ENCODE peak calls at places on chromosomes 7 and 10, in ten cellular contexts. A is CD4-positive, alpha-beta memory T cell; O is small intestine; G is lung; Y is A549; J is colonic mucosa; P is IMR-90; I is AG04450; S is SJSA1; U is mesendoderm. D is an unnamed sample.
A peak's percentile ranks its signal among the peaks of the same experiment; 100 is the strongest.

GRCh38 chr7:105826143-105826542 is 50.3 kb downstream of the ATXN7L1 start:
- DNase-seq in G (no peak), S (no peak), I (no peak), O (no peak), J (no peak), A (no peak), U (no peak), P (peak; percentile 34), Y (no peak), D (no peak)

GRCh38 chr7:36306722-36307121 is 82.9 kb upstream of the ANLN start:
- DNase-seq in I (no peak), G (no peak), Y (no peak), S (peak; percentile 23), A (no peak), J (no peak), O (no peak), U (no peak), P (no peak), D (no peak)

GRCh38 chr7:494906-495305 is 24.7 kb downstream of the PDGFA start:
- DNase-seq in Y (no peak), P (no peak), J (no peak), U (no peak), O (no peak), G (no peak), I (no peak), A (no peak), S (no peak), D (no peak)

GRCh38 chr10:58358314-58358933 is 23.6 kb downstream of the UBE2D1 start:
- DNase-seq in A (no peak), U (no peak), P (no peak), G (no peak), Y (no peak), I (no peak), O (peak; percentile 36), S (no peak), J (no peak), D (no peak)

GRCh38 chr10:33783557-33783956 is 449.1 kb upstream of the NRP1 start:
- DNase-seq in I (no peak), U (no peak), S (no peak), J (no peak), G (no peak), A (no peak), P (no peak), Y (no peak), O (no peak), D (no peak)

GRCh38 chr7:43636093-43636492 is 53.2 kb downstream of the STK17A start:
- DNase-seq in A (no peak), J (no peak), I (no peak), U (no peak), S (no peak), P (peak; percentile 78), O (no peak), G (peak; percentile 89), Y (no peak), D (no peak)

GRCh38 chr10:46091080-46091833 is 45.2 kb upstream of the MSMB start:
- DNase-seq in S (no peak), G (no peak), P (no peak), O (no peak), A (no peak), J (no peak), Y (no peak), I (no peak), U (no peak), D (peak; percentile 4)

GRCh38 chr7:2118630-2119190 is 114.0 kb downstream of the MAD1L1 start:
- DNase-seq in Y (no peak), J (no peak), A (no peak), S (no peak), O (no peak), U (no peak), P (no peak), I (no peak), G (no peak), D (no peak)

GRCh38 chr10:60661627-60662026 is 116.7 kb upstream of the CDK1 start:
- DNase-seq in S (peak; percentile 86), J (no peak), A (no peak), U (peak; percentile 76), Y (no peak), P (peak; percentile 60), G (no peak), O (no peak), I (no peak), D (peak; percentile 6)

GRCh38 chr10:127877701-127878100 is 15.0 kb downstream of the CLRN3 start:
- DNase-seq in Y (no peak), A (no peak), O (no peak), S (no peak), G (peak; percentile 6), I (no peak), U (no peak), P (no peak), J (peak; percentile 5), D (no peak)

GRCh38 chr10:103842605-103843004 is 12.8 kb downstream of the SH3PXD2A start:
- DNase-seq in O (no peak), G (no peak), A (no peak), S (no peak), Y (no peak), U (no peak), I (no peak), J (peak; percentile 21), P (no peak), D (no peak)

GRCh38 chr7:75776295-75776971 is 4.4 kb upstream of the CCL26 start:
- DNase-seq in O (peak; percentile 26), J (no peak), S (peak; percentile 72), I (peak; percentile 57), A (peak; percentile 67), Y (no peak), U (no peak), P (peak; percentile 89), G (no peak), D (no peak)

GRCh38 chr7:148535227-148535626 is 55.3 kb upstream of the C7orf33 start:
- DNase-seq in Y (no peak), S (no peak), I (no peak), P (no peak), O (no peak), A (no peak), U (no peak), G (no peak), J (no peak), D (no peak)

GRCh38 chr7:144908943-144909556 is 73.2 kb upstream of the TPK1 start:
- DNase-seq in P (no peak), A (no peak), O (peak; percentile 73), I (no peak), Y (no peak), U (no peak), J (no peak), G (no peak), S (no peak), D (no peak)
- H3K4me3 ChIP-seq in P (no peak overlapping the region), A (no peak overlapping the region), O (no peak overlapping the region), I (no peak overlapping the region), Y (no peak overlapping the region), U (no peak overlapping the region), J (no peak overlapping the region), G (no peak overlapping the region), S (no peak overlapping the region), D (no peak overlapping the region)

DNA sequence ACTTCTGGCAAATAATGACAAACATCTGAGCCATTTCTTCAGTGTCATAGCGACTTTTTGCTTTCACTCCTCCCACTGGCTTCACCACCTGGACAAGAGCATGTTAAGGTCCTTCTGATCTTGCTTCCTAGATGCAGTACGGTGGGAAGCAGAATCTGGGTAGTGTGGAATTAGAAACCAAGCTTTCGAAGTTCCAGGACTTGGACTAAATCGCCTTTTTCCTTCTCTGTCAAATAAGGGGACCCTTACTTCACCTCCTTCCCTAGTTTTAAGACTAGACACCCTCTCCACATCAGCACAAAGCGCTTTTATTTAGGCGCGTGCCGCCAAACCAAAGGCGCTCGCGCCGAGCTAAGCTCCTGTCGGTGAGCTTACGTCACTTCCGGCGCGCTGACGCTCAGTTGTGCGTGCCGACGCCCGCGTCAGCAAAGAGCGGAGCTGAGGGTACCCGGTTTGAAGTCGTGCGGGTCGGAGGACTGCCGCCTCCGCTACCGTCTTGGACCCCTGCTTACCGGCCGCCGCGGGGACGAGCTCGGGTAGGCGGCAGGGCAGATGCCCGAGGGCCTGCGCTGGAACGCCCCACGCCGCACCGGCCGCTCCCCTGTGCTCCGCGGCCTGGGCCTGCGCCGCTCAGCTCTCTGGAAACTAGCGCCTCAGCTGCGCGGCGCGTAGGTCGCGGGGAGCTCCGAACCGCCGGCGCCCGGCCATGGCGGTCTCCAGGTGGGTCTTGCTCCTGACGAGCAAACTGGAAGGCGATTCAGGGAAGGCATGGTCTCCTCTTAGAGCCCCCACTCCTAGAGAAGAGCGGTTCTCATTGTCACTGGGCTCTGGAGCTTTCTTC is at the start of gene BTAF1:
- DNase-seq in A (peak; percentile 93), S (peak; percentile 92), O (peak; percentile 93), J (peak; percentile 94), P (peak; percentile 95), G (peak; percentile 94), I (peak; percentile 81), U (peak; percentile 97), Y (peak; percentile 82), D (peak; percentile 79)
- H3K27ac ChIP-seq in A (peak within 1 kb of the TSS; percentile 91), S (peak within 1 kb of the TSS; percentile 82), O (peak within 1 kb of the TSS; percentile 99), J (peak within 1 kb of the TSS; percentile 90), P (peak within 1 kb of the TSS; percentile 93), G (peak within 1 kb of the TSS; percentile 94), I (peak within 1 kb of the TSS; percentile 96), U (peak within 1 kb of the TSS; percentile 25), Y (peak within 1 kb of the TSS; percentile 83), D (peak within 1 kb of the TSS; percentile 64)

GRCh38 chr7:27152816-27153486 is 568 bp upstream of the HOXA3 start:
- DNase-seq in J (peak; percentile 30), U (no peak), S (peak; percentile 37), G (no peak), O (no peak), I (no peak), P (no peak), A (no peak), Y (no peak), D (no peak)
- H3K4me3 ChIP-seq in J (peak overlapping the region; percentile 55), U (no peak overlapping the region), S (peak overlapping the region; percentile 37), G (no peak overlapping the region), O (no peak overlapping the region), I (peak overlapping the region; percentile 73), P (no peak overlapping the region), A (no peak overlapping the region), Y (no peak overlapping the region), D (no peak overlapping the region)

GRCh38 chr10:62047240-62047897 is 145.9 kb downstream of the ARID5B start:
- DNase-seq in Y (no peak), S (no peak), P (peak; percentile 81), I (no peak), A (no peak), U (no peak), O (no peak), G (no peak), J (no peak), D (no peak)
- H3K27ac ChIP-seq in Y (peak overlapping the region; percentile 63), S (peak overlapping the region; percentile 65), P (peak overlapping the region; percentile 88), I (peak overlapping the region; percentile 76), A (peak overlapping the region; percentile 87), U (no peak overlapping the region), O (peak overlapping the region; percentile 90), G (peak overlapping the region; percentile 99), J (peak overlapping the region; percentile 79), D (no peak overlapping the region)

GRCh38 chr7:151011097-151011409 is 13.2 kb downstream of the ATG9B start:
- DNase-seq in U (no peak), P (no peak), J (no peak), S (no peak), I (no peak), O (no peak), Y (no peak), A (no peak), G (no peak), D (no peak)
- H3K4me3 ChIP-seq in U (no peak overlapping the region), P (no peak overlapping the region), J (no peak overlapping the region), S (no peak overlapping the region), I (peak overlapping the region; percentile 43), O (no peak overlapping the region), Y (no peak overlapping the region), A (peak overlapping the region; percentile 65), G (no peak overlapping the region), D (no peak overlapping the region)

D was measured in SJCRH30.